ENCODE peak calls at places on chromosomes 4 and X, in six cellular contexts. M, D, N, K, I and T are unnamed samples. For H3K4me1, the result is how much of the 10 kb centered on the place peaks cover.

GRCh38 chr4:1775731-1776500 is 17.2 kb upstream of the FGFR3 start:
- DNase-seq in N (no peak), M (no peak), I (no peak), D (peak), K (no peak), T (peak)

GRCh38 chr4:139736257-139736626 is 70.6 kb downstream of the MGST2 start:
- DNase-seq in N (no peak), K (no peak), M (peak), I (no peak), D (peak), T (peak)

GRCh38 chrX:21738145-21738949 is 19.6 kb downstream of the SMPX start:
- DNase-seq in D (peak), I (no peak), K (no peak), N (no peak), M (peak), T (no peak)

GRCh38 chr4:76388160-76388908 is 32.6 kb downstream of the CCDC158 start:
- DNase-seq in N (no peak), M (peak), D (no peak), I (peak), K (no peak), T (no peak)

GRCh38 chr4:118112117-118112516 is 77.8 kb downstream of the NDST3 start:
- DNase-seq in K (no peak), M (no peak), D (no peak), N (no peak), I (no peak), T (no peak)

GRCh38 chr4:4866833-4867744 is 7.6 kb downstream of the MSX1 start:
- DNase-seq in K (no peak), N (peak), I (no peak), M (peak), D (peak), T (no peak)

GRCh38 chrX:117010243-117010642 is 547.5 kb upstream of the CT83 start:
- DNase-seq in D (no peak), I (no peak), K (no peak), M (no peak), N (no peak), T (no peak)

GRCh38 chr4:14022428-14022827 is 394.9 kb upstream of the BOD1L1 start:
- DNase-seq in K (no peak), M (peak), I (peak), N (no peak), D (no peak), T (no peak)

GRCh38 chr4:74794341-74794801 is at the start of gene BTC:
- DNase-seq in N (no peak), M (peak), D (peak), I (no peak), K (peak), T (no peak)

GRCh38 chr4:37757705-37758104 is 68.8 kb upstream of the PGM2 start:
- DNase-seq in N (no peak), M (no peak), D (no peak), K (no peak), I (no peak), T (no peak)

DNA sequence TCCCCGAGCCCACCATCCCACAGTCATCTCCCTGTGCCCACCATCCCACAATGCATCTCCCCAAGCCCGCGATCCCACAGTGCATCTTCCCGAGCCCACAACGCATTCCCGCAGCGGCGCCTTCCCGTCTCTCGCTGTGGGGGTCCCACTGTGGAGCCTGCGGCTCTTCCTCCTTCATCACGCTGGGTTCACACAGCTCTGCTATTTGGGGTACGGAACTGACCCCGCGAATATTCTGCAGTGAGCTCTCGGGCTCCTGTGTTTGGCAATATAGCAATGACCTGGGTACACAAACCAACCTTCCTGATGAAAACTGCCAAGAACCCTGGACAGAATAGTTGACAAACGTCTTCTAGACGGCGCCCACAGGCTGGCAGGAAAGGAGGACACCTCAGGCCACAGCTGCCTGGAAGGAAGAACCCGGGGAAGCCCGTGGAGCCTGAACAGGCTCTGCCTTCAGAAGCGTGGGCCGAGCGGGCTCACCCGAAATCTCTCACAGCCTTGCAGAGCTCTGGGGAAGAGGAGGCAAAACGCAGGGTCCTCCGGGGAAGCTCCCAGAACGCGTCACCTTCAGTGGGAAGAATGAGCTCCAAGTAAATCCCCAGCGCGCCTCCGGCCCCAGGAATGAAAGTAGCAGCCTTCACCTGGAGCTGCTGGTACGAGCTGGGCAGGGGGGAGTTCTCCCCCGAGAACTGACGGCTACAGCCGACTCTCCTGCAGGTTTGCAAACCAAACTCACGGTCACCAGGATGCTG is 22.9 kb downstream of the PPP2R3B start:
- DNase-seq in M (no peak), D (no peak), N (no peak), K (no peak), I (no peak), T (no peak)
- H3K4me1 ChIP-seq in M (under half), D (under half), N (under half), K (under half), I (under half), T (under half)

DNA sequence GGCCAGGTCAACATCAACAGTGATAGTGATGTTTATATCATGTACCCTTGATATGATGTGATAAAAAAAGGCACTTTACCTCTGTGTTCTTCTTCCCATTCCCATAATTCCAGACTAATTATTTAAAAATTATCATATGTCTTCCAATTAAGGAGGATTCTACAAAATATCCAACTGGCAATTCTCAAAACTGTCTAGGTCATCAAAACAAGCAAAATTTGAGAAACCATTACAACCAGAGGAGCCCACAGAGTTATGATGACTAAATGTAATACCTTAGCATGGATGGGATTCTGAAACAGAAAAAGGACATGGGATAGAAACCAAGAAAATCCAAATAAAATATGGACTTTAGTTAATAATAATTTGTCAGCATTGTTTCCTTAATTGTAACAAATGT is 428.6 kb upstream of the AMOT start:
- DNase-seq in N (no peak), K (no peak), M (no peak), I (no peak), D (no peak), T (no peak)
- H3K9ac ChIP-seq in N (no peak), K (no peak), M (no peak), I (no peak), D (no peak), T (no peak)

GRCh38 chr4:26859762-26860156 is 882 bp upstream of the STIM2 start:
- DNase-seq in I (no peak), N (no peak), K (no peak), D (no peak), M (peak), T (peak)

GRCh38 chr4:26860922-26861433 is 337 bp downstream of the STIM2 start:
- DNase-seq in N (no peak), D (peak), M (peak), I (peak), K (no peak), T (peak)

GRCh38 chr4:26860157-26860921 is at the start of gene STIM2:
- DNase-seq in D (peak), K (peak), M (peak), N (peak), I (peak), T (peak)

GRCh38 chr4:26862381-26862915 is 1.8 kb downstream of the STIM2 start:
- DNase-seq in I (no peak), D (no peak), M (no peak), N (no peak), K (no peak), T (peak)

GRCh38 chr4:26861434-26862186 is 969 bp downstream of the STIM2 start:
- DNase-seq in I (peak), D (peak), M (peak), K (peak), N (peak), T (peak)
- H3K4me1 ChIP-seq in I (under half), D (half or more), M (under half), K (under half), N (under half), T (half or more)

GRCh38 chr4:109301691-109302365 is 630 bp downstream of the COL25A1 start:
- DNase-seq in I (no peak), K (no peak), N (no peak), M (peak), D (peak), T (no peak)
- H3K9ac ChIP-seq in I (peak), K (peak), N (no peak), M (peak), D (no peak), T (no peak)

GRCh38 chr4:25810016-25810415 is 52.8 kb downstream of the SEL1L3 start:
- DNase-seq in K (no peak), N (no peak), D (no peak), M (no peak), I (no peak), T (no peak)

GRCh38 chr4:25814323-25814722 is 48.5 kb downstream of the SEL1L3 start:
- DNase-seq in N (no peak), I (peak), M (no peak), K (no peak), D (no peak), T (no peak)

GRCh38 chr4:25813705-25814104 is 49.1 kb downstream of the SEL1L3 start:
- DNase-seq in M (peak), K (no peak), D (peak), I (peak), N (no peak), T (no peak)

GRCh38 chr4:25814737-25815136 is 48.1 kb downstream of the SEL1L3 start:
- DNase-seq in K (no peak), D (no peak), N (no peak), I (no peak), M (no peak), T (no peak)

DNA sequence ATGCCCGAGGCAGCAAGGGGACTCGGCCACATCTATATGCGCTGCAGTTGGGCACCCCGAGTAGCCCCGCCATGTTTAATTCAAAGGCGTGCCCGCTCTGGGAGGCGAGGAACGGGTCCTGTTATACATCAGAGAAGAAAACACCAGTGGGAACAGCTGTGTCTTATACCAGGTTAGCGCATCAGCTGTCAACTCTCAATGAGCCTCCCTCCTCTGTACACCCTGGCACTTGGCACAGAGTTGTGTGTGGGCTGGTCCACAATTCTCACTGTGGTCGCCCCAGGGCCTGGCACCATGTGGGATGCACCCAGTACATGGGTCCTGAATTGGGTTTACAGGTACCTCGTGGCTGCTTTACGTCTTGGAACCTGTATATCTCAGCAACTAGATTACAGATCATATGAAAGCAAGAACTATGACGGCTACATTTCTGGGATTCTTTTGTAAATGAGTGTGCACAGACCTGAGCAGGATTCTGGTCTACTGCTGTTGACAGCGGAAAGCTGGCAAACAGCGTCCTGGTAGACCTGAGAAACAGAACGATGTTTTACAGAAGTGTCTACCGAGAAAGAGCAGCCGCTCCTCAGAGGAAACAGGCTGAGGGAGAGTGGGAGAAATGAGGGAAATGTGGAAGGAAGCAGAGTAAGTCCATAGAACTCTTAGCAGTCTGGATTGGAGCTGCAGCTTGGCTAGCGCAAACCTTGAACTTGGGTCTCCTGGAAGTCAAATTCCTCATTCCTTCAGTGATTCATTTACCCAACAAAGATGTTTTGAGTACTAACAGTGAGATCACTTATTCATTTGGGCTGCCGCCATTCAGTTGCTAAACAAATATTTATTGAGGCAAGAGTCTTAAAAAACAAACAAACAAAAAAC is 51.7 kb downstream of the SEL1L3 start:
- DNase-seq in M (no peak), D (no peak), K (no peak), N (no peak), I (peak), T (no peak)
- H3K4me1 ChIP-seq in M (under half), D (under half), K (under half), N (under half), I (under half), T (under half)

GRCh38 chr4:52196606-52197130 is 145.6 kb downstream of the SPATA18 start:
- DNase-seq in N (no peak), K (no peak), M (no peak), I (no peak), D (no peak), T (no peak)

GRCh38 chr4:52200339-52200725 is 149.2 kb downstream of the SPATA18 start:
- DNase-seq in D (no peak), M (peak), K (no peak), N (no peak), I (no peak), T (no peak)

GRCh38 chr4:52197351-52197750 is 146.2 kb downstream of the SPATA18 start:
- DNase-seq in D (no peak), I (no peak), K (no peak), M (no peak), N (no peak), T (no peak)

GRCh38 chr4:52199574-52200338 is 148.7 kb downstream of the SPATA18 start:
- DNase-seq in I (peak), M (peak), N (no peak), K (no peak), D (no peak), T (no peak)

GRCh38 chr4:52198356-52198755 is 147.3 kb downstream of the SPATA18 start:
- DNase-seq in I (no peak), D (no peak), M (peak), N (no peak), K (no peak), T (no peak)
- H3K9ac ChIP-seq in I (no peak), D (no peak), M (no peak), N (no peak), K (no peak), T (no peak)

DNA sequence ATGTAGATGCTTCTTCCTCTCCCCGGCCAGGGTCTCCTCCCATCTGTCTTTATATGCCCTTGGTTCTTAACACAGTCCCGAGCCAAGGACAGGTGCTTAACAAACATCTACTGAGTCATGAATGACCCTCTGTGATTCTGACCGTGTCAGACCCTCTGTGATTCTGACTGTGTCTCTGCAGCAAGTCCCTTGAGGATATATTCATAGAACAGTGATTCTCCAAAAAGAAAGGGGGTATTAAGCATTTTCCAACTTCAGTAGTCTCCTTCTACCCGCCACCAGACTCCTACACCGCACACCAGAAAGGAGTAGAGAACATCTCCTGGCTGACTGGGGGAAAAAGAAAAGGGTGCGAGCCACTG is 13.6 kb downstream of the ACSL1 start:
- DNase-seq in K (no peak), I (no peak), N (no peak), D (no peak), M (no peak), T (no peak)
- H3K4me1 ChIP-seq in K (under half), I (under half), N (under half), D (under half), M (under half), T (under half)